ENCODE peak calls at places on chromosomes 13 and 19, in five cellular contexts. Z is T-helper 1 cell, C is anterior cingulate cortex, D is Daoy, E is NCI-H2081. F is an unnamed sample.

GRCh38 chr13:74838096-74838495 is 643.9 kb downstream of the TBC1D4 start:
- DNase-seq in C (no peak), D (no peak), E (no peak), Z (no peak), F (no peak)

GRCh38 chr13:91664036-91664435 is 265.6 kb downstream of the GPC5 start:
- DNase-seq in Z (no peak), D (no peak), C (no peak), E (no peak), F (no peak)

GRCh38 chr19:49210108-49210900 is 52.7 kb downstream of the TRPM4 start:
- DNase-seq in E (no peak), Z (no peak), D (no peak), C (no peak), F (no peak)

GRCh38 chr13:80374453-80374852 is 33.5 kb upstream of the SPRY2 start:
- DNase-seq in E (no peak), C (no peak), Z (no peak), D (no peak), F (no peak)

GRCh38 chr19:10760268-10760944 is 42.5 kb downstream of the DNM2 start:
- DNase-seq in Z (peak; percentile 36), E (no peak), C (no peak), D (peak; percentile 77), F (no peak)

GRCh38 chr19:13430790-13431582 is 75.3 kb downstream of the CACNA1A start:
- DNase-seq in D (peak; percentile 62), Z (peak; percentile 22), E (peak; percentile 3), C (peak; percentile 5), F (no peak)

GRCh38 chr19:10737680-10738079 is 19.8 kb downstream of the DNM2 start:
- DNase-seq in D (no peak), C (no peak), Z (no peak), E (no peak), F (no peak)

GRCh38 chr13:20796791-20797513 is 23.2 kb upstream of the EEF1AKMT1 start:
- DNase-seq in E (no peak), C (no peak), Z (no peak), D (no peak), F (no peak)

GRCh38 chr19:35146746-35147466 is 3.9 kb downstream of the FXYD7 start:
- DNase-seq in C (no peak), E (no peak), Z (no peak), D (no peak), F (no peak)

GRCh38 chr19:17505218-17505617 is 6.2 kb upstream of the PGLS start:
- DNase-seq in E (no peak), Z (no peak), C (no peak), D (no peak), F (no peak)

GRCh38 chr19:3118232-3119070 is 17.4 kb upstream of the GNA15 start:
- DNase-seq in C (no peak), E (no peak), Z (no peak), D (no peak), F (no peak)

GRCh38 chr19:6233827-6234511 is 45.8 kb downstream of the MLLT1 start:
- DNase-seq in D (no peak), E (no peak), Z (no peak), C (no peak), F (no peak)

GRCh38 chr19:7699422-7700127 is 2.4 kb downstream of the FCER2 start:
- DNase-seq in Z (no peak), E (no peak), D (peak; percentile 43), C (no peak), F (no peak)

GRCh38 chr19:1259873-1260748 is 9.0 kb upstream of the CIRBP start:
- DNase-seq in E (no peak), C (no peak), D (peak; percentile 59), Z (peak; percentile 58), F (no peak)

GRCh38 chr13:103282571-103283450 is 216.6 kb upstream of the SLC10A2 start:
- DNase-seq in C (no peak), E (no peak), Z (no peak), D (peak; percentile 88), F (no peak)

GRCh38 chr19:6073858-6074708 is 36.2 kb downstream of the RFX2 start:
- DNase-seq in E (peak; percentile 38), Z (no peak), D (no peak), C (no peak), F (no peak)

GRCh38 chr13:89950225-89950624 is 1397.3 kb upstream of the MIR17HG start:
- DNase-seq in D (no peak), C (no peak), E (no peak), Z (no peak), F (no peak)

GRCh38 chr13:58397596-58398387 is 766.2 kb downstream of the PCDH17 start:
- DNase-seq in C (no peak), E (no peak), D (no peak), Z (no peak), F (no peak)

GRCh38 chr19:7494416-7495098 is 5.7 kb upstream of the PEX11G start:
- DNase-seq in Z (no peak), C (peak; percentile 82), E (no peak), D (no peak), F (no peak)

GRCh38 chr13:21043898-21044297 is 17.5 kb downstream of the LATS2 start:
- DNase-seq in C (no peak), D (no peak), E (no peak), Z (no peak), F (no peak)

GRCh38 chr19:32436692-32437091 is 31.1 kb downstream of the DPY19L3 start:
- DNase-seq in Z (no peak), E (no peak), C (no peak), D (no peak), F (no peak)

GRCh38 chr19:46935066-46935663 is 74.4 kb downstream of the ARHGAP35 start:
- DNase-seq in D (no peak), E (no peak), C (no peak), Z (no peak), F (no peak)

GRCh38 chr19:48487944-48488343 is 18.8 kb downstream of the CYTH2 start:
- DNase-seq in C (no peak), D (peak; percentile 96), Z (no peak), E (no peak), F (peak; percentile 63)

GRCh38 chr19:44576843-44577565 is 36.4 kb upstream of the IGSF23 start:
- DNase-seq in C (no peak), Z (no peak), D (peak; percentile 64), E (peak; percentile 12), F (no peak)

GRCh38 chr19:1276620-1277007 is 1.3 kb downstream of the FAM174C start:
- DNase-seq in E (peak; percentile 35), C (no peak), Z (no peak), D (peak; percentile 45), F (no peak)

GRCh38 chr19:920051-920857 is 3.1 kb downstream of the KISS1R start:
- DNase-seq in Z (peak; percentile 75), D (peak; percentile 54), C (no peak), E (peak; percentile 60), F (no peak)

GRCh38 chr19:56110515-56111448 is 10.3 kb downstream of the ZNF787 start:
- DNase-seq in Z (no peak), E (no peak), C (no peak), D (no peak), F (no peak)

F was measured in omental fat pad.